ENCODE peak calls at places on chromosomes 5 and 9, in four cellular contexts. P, E, M and S are unnamed samples.
A peak's percentile ranks its signal among the peaks of the same experiment; 100 is the strongest.

GRCh38 chr9:130943226-130943625 is 4.2 kb upstream of the FIBCD1 start:
- DNase-seq in M (no peak), P (no peak), E (no peak), S (no peak)

GRCh38 chr9:132169672-132170392 is 8.0 kb downstream of the NTNG2 start:
- DNase-seq in E (peak; percentile 52), P (peak; percentile 43), M (peak; percentile 88), S (peak; percentile 29)

GRCh38 chr9:129336601-129337286 is 158.7 kb upstream of the IER5L start:
- DNase-seq in P (peak; percentile 75), M (peak; percentile 78), E (no peak), S (no peak)

GRCh38 chr9:78366827-78367226 is 69.9 kb downstream of the PSAT1 start:
- DNase-seq in E (no peak), P (no peak), M (peak; percentile 54), S (no peak)

GRCh38 chr5:155024015-155024414 is 10.5 kb downstream of the KIF4B start:
- DNase-seq in M (no peak), E (no peak), P (no peak), S (no peak)

GRCh38 chr9:20208951-20209350 is 413.3 kb downstream of the MLLT3 start:
- DNase-seq in P (no peak), E (no peak), M (no peak), S (no peak)

GRCh38 chr9:114861922-114862605 is 56.2 kb upstream of the TNFSF15 start:
- DNase-seq in P (no peak), M (no peak), E (no peak), S (no peak)

GRCh38 chr5:135491552-135492318 is 39.6 kb upstream of the TIFAB start:
- DNase-seq in E (no peak), M (peak; percentile 79), P (no peak), S (no peak)

GRCh38 chr5:150172147-150172546 is 5.6 kb downstream of the CDX1 start:
- DNase-seq in M (no peak), P (peak; percentile 78), E (no peak), S (no peak)

GRCh38 chr5:8676731-8677130 is 807.8 kb downstream of the MTRR start:
- DNase-seq in P (peak; percentile 60), E (no peak), M (no peak), S (no peak)

GRCh38 chr5:59768204-59769040 is 125.1 kb downstream of the PDE4D start:
- DNase-seq in E (peak; percentile 25), P (peak; percentile 83), M (peak; percentile 93), S (no peak)

GRCh38 chr5:145543968-145544367 is 291.2 kb downstream of the PRELID2 start:
- DNase-seq in M (no peak), E (no peak), P (no peak), S (peak; percentile 7)

GRCh38 chr9:91741529-91741928 is 208.5 kb downstream of the ROR2 start:
- DNase-seq in P (peak; percentile 72), E (no peak), M (no peak), S (no peak)

GRCh38 chr5:9977070-9977469 is 272.6 kb downstream of the ATPSCKMT start:
- DNase-seq in E (no peak), P (no peak), M (no peak), S (no peak)

GRCh38 chr5:122129332-122129731 is at the start of gene ZNF474:
- DNase-seq in E (peak; percentile 72), P (peak; percentile 93), M (peak; percentile 90), S (peak; percentile 28)

GRCh38 chr5:98827161-98827560 is 53.7 kb downstream of the RGMB start:
- DNase-seq in E (peak; percentile 33), P (peak; percentile 71), M (peak; percentile 53), S (peak; percentile 45)

GRCh38 chr9:130254753-130255637 is 10.6 kb upstream of the HMCN2 start:
- DNase-seq in M (no peak), P (no peak), E (no peak), S (no peak)

GRCh38 chr5:172773481-172774469 is 2.8 kb upstream of the DUSP1 start:
- DNase-seq in E (no peak), M (peak; percentile 32), P (peak; percentile 57), S (no peak)

GRCh38 chr5:158382473-158382872 is 523.5 kb upstream of the CLINT1 start:
- DNase-seq in E (no peak), M (no peak), P (peak; percentile 97), S (peak; percentile 29)

DNA sequence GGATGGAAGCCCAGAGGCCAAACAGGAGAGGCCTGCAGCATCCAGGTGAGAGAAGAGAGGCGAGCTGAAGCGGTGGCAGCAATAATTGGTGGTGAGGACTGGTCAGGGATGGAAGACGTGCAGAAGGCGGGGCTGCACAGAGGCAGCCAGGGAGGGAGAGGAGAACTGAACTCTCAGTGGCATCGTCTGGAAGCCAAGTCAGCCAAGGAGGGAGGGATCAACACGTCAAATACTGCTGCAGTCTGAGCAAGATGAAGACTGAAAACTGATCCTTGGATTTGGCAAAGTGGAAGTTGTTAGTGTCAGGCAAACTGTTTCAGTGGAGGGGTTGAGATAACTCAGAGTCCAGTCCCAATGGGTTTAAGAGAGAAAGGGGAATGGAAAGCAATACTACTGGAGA is 145.4 kb downstream of the CDK5RAP2 start:
- DNase-seq in E (no peak), M (no peak), P (peak; percentile 96), S (no peak)
- H3K9ac ChIP-seq in E (no peak overlapping the region), M (no peak overlapping the region), P (no peak overlapping the region), S (no peak overlapping the region)

GRCh38 chr9:79663299-79663698 is 91.5 kb downstream of the TLE4 start:
- DNase-seq in P (peak; percentile 12), M (peak; percentile 43), E (no peak), S (no peak)
- H3K9ac ChIP-seq in P (no peak overlapping the region), M (no peak overlapping the region), E (no peak overlapping the region), S (no peak overlapping the region)

GRCh38 chr5:78638423-78638822 is 10.1 kb downstream of the LHFPL2 start:
- DNase-seq in E (no peak), P (peak; percentile 91), M (peak; percentile 45), S (no peak)

GRCh38 chr5:78638973-78639669 is 9.5 kb downstream of the LHFPL2 start:
- DNase-seq in P (no peak), E (no peak), M (no peak), S (no peak)

GRCh38 chr5:78641060-78641474 is 7.5 kb downstream of the LHFPL2 start:
- DNase-seq in E (no peak), P (no peak), M (no peak), S (no peak)

GRCh38 chr5:78640622-78641021 is 8.0 kb downstream of the LHFPL2 start:
- DNase-seq in E (no peak), M (no peak), P (no peak), S (no peak)

DNA sequence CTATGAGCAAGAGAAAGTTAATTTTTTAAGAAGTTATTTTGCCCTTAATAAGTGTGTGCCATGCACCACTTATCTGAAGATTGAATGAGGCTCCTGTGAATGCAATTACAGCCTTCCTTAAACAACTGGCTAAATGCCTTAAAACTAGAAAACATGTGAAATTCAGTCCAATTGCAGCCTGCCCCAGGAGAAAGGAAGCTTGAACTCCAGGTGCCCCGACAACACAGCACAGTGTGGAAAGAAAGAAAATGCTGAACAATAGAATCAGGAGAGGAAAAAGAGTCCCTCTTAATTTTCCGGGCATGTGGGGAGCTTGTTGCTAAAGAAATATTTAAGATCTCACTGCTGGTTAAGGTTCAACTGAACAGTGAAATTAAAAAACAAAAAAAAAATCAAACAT is 8.8 kb downstream of the LHFPL2 start:
- DNase-seq in E (no peak), P (no peak), M (peak; percentile 22), S (no peak)
- H3K9ac ChIP-seq in E (no peak overlapping the region), P (no peak overlapping the region), M (no peak overlapping the region), S (no peak overlapping the region)

GRCh38 chr5:41522193-41522786 is 11.9 kb upstream of the PLCXD3 start:
- DNase-seq in P (no peak), E (no peak), M (no peak), S (no peak)
- H3K9ac ChIP-seq in P (no peak overlapping the region), E (no peak overlapping the region), M (no peak overlapping the region), S (no peak overlapping the region)

GRCh38 chr9:751137-752051 is 90.1 kb upstream of the DMRT1 start:
- DNase-seq in P (no peak), E (no peak), M (no peak), S (no peak)
- H3K9ac ChIP-seq in P (peak overlapping the region; percentile 11), E (no peak overlapping the region), M (no peak overlapping the region), S (no peak overlapping the region)